ENCODE peak calls at places on chromosomes 4 and X, in six cellular contexts. W, U, G, F, S and M are unnamed samples.

GRCh38 chr4:113979157-113979972 is at the start of gene ARSJ:
- DNase-seq in W (peak; percentile 54), F (peak; percentile 68), G (peak; percentile 88), U (peak; percentile 70), S (peak; percentile 34), M (peak; percentile 82)

GRCh38 chr4:172813359-172813923 is 355.2 kb upstream of the GALNT7 start:
- DNase-seq in U (no peak), S (no peak), W (no peak), F (no peak), G (peak; percentile 13), M (no peak)

GRCh38 chr4:86582453-86582852 is 11.7 kb upstream of the PTPN13 start:
- DNase-seq in F (no peak), G (no peak), U (no peak), S (no peak), W (no peak), M (no peak)

GRCh38 chr4:12633058-12633651 is 851.0 kb downstream of the RAB28 start:
- DNase-seq in W (peak; percentile 85), U (peak; percentile 61), F (peak; percentile 56), S (peak; percentile 69), G (peak; percentile 48), M (peak; percentile 30)

GRCh38 chr4:140250989-140251552 is 97.1 kb upstream of the MAML3 start:
- DNase-seq in U (no peak), S (no peak), G (no peak), W (no peak), F (no peak), M (no peak)

GRCh38 chrX:154546354-154547244 is at the start of gene G6PD:
- DNase-seq in U (no peak), G (peak; percentile 35), W (peak; percentile 83), S (no peak), F (no peak), M (peak; percentile 72)

GRCh38 chr4:141046255-141046654 is 87.0 kb downstream of the RNF150 start:
- DNase-seq in U (no peak), W (no peak), S (peak; percentile 49), F (no peak), G (peak; percentile 100), M (peak; percentile 79)

GRCh38 chr4:78057600-78058560 is 757 bp downstream of the FRAS1 start:
- DNase-seq in G (peak; percentile 13), U (peak; percentile 55), F (peak; percentile 55), S (peak; percentile 23), W (peak; percentile 40), M (peak; percentile 26)

GRCh38 chr4:108270466-108271450 is 102.0 kb upstream of the LEF1 start:
- DNase-seq in W (no peak), F (no peak), U (no peak), S (no peak), G (peak; percentile 94), M (no peak)

GRCh38 chr4:104969394-104970066 is 177.1 kb upstream of the TET2 start:
- DNase-seq in G (no peak), S (no peak), W (no peak), U (no peak), F (no peak), M (no peak)

GRCh38 chrX:128020701-128021100 is 31.5 kb downstream of the ACTRT1 start:
- DNase-seq in S (no peak), G (peak; percentile 1), U (no peak), W (no peak), F (no peak), M (peak; percentile 1)

GRCh38 chr4:37827030-37827705 is 682 bp downstream of the PGM2 start:
- DNase-seq in S (peak; percentile 12), F (no peak), G (peak; percentile 61), U (no peak), W (peak; percentile 29), M (no peak)

GRCh38 chr4:10639100-10639499 is 45.5 kb downstream of the CLNK start:
- DNase-seq in W (no peak), S (no peak), U (no peak), F (no peak), G (no peak), M (no peak)

GRCh38 chr4:31015123-31015522 is 295.0 kb downstream of the PCDH7 start:
- DNase-seq in W (no peak), U (no peak), S (no peak), G (no peak), F (no peak), M (no peak)

GRCh38 chrX:71665747-71666146 is 1.6 kb upstream of the LOC101059915 start:
- DNase-seq in U (peak; percentile 15), F (no peak), G (no peak), S (no peak), W (no peak), M (no peak)

GRCh38 chr4:1862961-1863296 is 7.0 kb upstream of the LETM1 start:
- DNase-seq in G (no peak), U (peak; percentile 31), F (no peak), S (no peak), W (no peak), M (no peak)
- H3K4me3 ChIP-seq in G (no peak overlapping the region), U (no peak overlapping the region), F (no peak overlapping the region), S (no peak overlapping the region), W (peak overlapping the region; percentile 31), M (no peak overlapping the region)

GRCh38 chr4:6520978-6521377 is 48.6 kb upstream of the PPP2R2C start:
- DNase-seq in G (no peak), S (no peak), F (no peak), W (no peak), U (peak; percentile 2), M (no peak)

GRCh38 chr4:6523251-6523650 is 50.8 kb upstream of the PPP2R2C start:
- DNase-seq in S (no peak), F (no peak), U (peak; percentile 4), W (no peak), G (peak; percentile 10), M (no peak)

GRCh38 chr4:6517171-6517570 is 44.8 kb upstream of the PPP2R2C start:
- DNase-seq in W (no peak), U (no peak), S (no peak), F (no peak), G (no peak), M (no peak)

GRCh38 chr4:6516762-6517161 is 44.3 kb upstream of the PPP2R2C start:
- DNase-seq in G (no peak), W (no peak), U (peak; percentile 12), S (peak; percentile 27), F (peak; percentile 56), M (no peak)

DNA sequence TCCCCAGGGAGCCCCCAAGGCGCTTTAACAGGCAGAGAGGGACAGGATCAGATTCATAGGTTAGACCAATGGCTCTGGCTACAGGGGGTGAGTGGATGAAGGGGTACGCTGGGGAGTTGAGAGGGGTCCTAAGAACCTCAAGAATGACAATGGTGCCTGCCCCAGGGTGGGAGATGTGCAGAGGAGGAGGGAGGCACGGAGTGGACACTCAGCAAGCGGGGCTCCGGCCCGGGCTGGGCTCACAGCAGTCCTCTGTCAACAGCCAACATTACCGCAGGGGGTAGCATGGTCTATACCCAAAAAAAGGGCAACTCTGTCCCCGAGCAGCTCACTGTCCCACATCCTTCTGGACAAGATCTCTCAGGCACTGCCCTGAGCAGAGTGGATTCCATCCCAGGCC is 47.6 kb upstream of the PPP2R2C start:
- DNase-seq in F (no peak), W (no peak), U (peak; percentile 20), S (no peak), G (no peak), M (no peak)
- H3K36me3 ChIP-seq in F (no peaks in the 10 kb centered on the region), W (no peaks in the 10 kb centered on the region), U (no peaks in the 10 kb centered on the region), S (no peaks in the 10 kb centered on the region), G (no peaks in the 10 kb centered on the region), M (no peaks in the 10 kb centered on the region)

GRCh38 chrX:119996600-119997524 is 53.3 kb upstream of the NKAP start:
- DNase-seq in S (no peak), U (no peak), G (no peak), F (no peak), W (no peak), M (no peak)

GRCh38 chrX:119999087-119999634 is 55.6 kb upstream of the NKAP start:
- DNase-seq in F (no peak), G (no peak), U (no peak), S (no peak), W (no peak), M (no peak)

GRCh38 chrX:119997570-119997969 is 54.0 kb upstream of the NKAP start:
- DNase-seq in U (no peak), F (no peak), G (no peak), S (no peak), W (no peak), M (no peak)

GRCh38 chrX:120001787-120002186 is 58.2 kb upstream of the NKAP start:
- DNase-seq in U (no peak), G (no peak), S (no peak), W (no peak), F (no peak), M (no peak)

DNA sequence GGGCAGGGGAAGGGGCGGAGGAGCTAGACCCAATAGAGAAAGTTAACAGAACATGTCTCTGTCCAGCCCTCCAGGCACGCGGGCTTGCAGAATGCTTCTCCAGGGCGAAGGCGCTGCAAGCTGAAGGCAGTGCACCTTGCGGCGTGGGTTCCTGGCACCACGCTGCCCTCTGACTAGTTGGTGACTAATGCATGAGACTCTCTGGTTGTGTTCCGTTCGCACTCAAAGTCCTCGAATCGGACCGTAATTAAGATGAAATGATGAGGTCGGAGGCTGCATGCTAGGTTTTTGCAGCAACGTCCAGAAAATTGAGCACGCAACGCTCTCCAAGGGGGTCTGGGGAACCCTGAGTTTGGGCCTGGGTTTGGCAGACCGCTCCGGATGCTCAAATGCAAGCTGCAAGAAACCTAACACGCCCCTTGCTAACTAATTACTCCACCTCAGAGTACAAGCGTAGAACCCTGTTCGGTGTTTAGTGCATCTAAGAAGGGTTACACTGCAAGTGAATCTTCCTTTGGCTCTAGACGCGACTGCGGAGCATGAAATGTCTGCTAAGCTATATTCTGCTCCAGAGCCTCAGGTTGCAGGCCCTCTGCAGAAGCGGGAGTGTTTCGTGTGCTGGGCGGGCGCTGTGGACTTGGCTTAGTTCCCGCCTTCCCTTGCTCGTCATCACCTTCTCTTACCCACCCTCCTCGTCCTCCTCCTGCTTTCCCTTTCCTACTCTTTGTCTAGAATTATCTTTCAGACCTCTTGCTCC is 57.1 kb upstream of the NKAP start:
- DNase-seq in F (no peak), W (no peak), G (peak; percentile 1), S (no peak), U (no peak), M (peak; percentile 51)
- H3K4me3 ChIP-seq in F (no peak overlapping the region), W (no peak overlapping the region), G (no peak overlapping the region), S (no peak overlapping the region), U (no peak overlapping the region), M (no peak overlapping the region)

GRCh38 chrX:40063555-40063954 is 34.2 kb downstream of the BCOR start:
- DNase-seq in F (no peak), U (no peak), G (no peak), S (no peak), W (no peak), M (no peak)

GRCh38 chrX:40068048-40068447 is 29.7 kb downstream of the BCOR start:
- DNase-seq in F (no peak), U (no peak), S (no peak), W (no peak), G (no peak), M (peak; percentile 9)

GRCh38 chrX:40065291-40066046 is 32.3 kb downstream of the BCOR start:
- DNase-seq in F (no peak), W (no peak), U (no peak), G (no peak), S (no peak), M (no peak)

GRCh38 chrX:40064055-40064597 is 33.6 kb downstream of the BCOR start:
- DNase-seq in S (no peak), W (no peak), U (no peak), F (no peak), G (no peak), M (no peak)

GRCh38 chrX:40066700-40067099 is 31.1 kb downstream of the BCOR start:
- DNase-seq in W (no peak), G (no peak), U (no peak), S (no peak), F (no peak), M (no peak)
- H3K36me3 ChIP-seq in W (no peaks in the 10 kb centered on the region), G (peaks cover 31% of the 10 kb centered on the region), U (no peaks in the 10 kb centered on the region), S (no peaks in the 10 kb centered on the region), F (peaks cover 10% of the 10 kb centered on the region), M (peaks cover 5% of the 10 kb centered on the region)

GRCh38 chr4:68575081-68575480 is 1.0 kb downstream of the UGT2B17 start:
- DNase-seq in S (no peak), F (no peak), G (no peak), U (no peak), W (no peak), M (no peak)
- H3K4me3 ChIP-seq in S (no peak overlapping the region), F (no peak overlapping the region), G (no peak overlapping the region), U (no peak overlapping the region), W (no peak overlapping the region), M (no peak overlapping the region)